ENCODE peak calls at places on chromosomes 12 and 14, in ten cellular contexts. O is hippocampal formation; E is CD8-positive, alpha-beta memory T cell; Y is AG04450; S is heart right ventricle; J is mesothelial cell of epicardium; Z is dorsolateral prefrontal cortex; V is stimulated activated CD8-positive, alpha-beta memory T cell treated with anti-CD3 and anti-CD28 coated beads, Interleukin-2, amount 100 ng/mL, for 1 hour; W is CD4-positive, alpha-beta T cell; C is endothelial cell. R is an unnamed sample.

GRCh38 chr14:101587403-101587998 is 26.2 kb downstream of the DIO3 start:
- DNase-seq in O (no peak), E (no peak), Y (no peak), S (no peak), J (no peak), Z (no peak), V (no peak), W (peak), C (no peak), R (no peak)

GRCh38 chr12:54956818-54957641 is 27.5 kb downstream of the TESPA1 start:
- DNase-seq in O (no peak), E (no peak), Y (no peak), S (no peak), J (no peak), Z (no peak), V (no peak), W (no peak), C (no peak), R (no peak)

GRCh38 chr14:68824517-68825347 is 31.9 kb upstream of the ZFP36L1 start:
- DNase-seq in O (peak), E (no peak), Y (no peak), S (peak), J (no peak), Z (peak), V (no peak), W (no peak), C (peak), R (peak)

GRCh38 chr12:122988612-122989442 is 8.3 kb downstream of the ARL6IP4 start:
- DNase-seq in O (no peak), E (no peak), Y (no peak), S (no peak), J (no peak), Z (no peak), V (no peak), W (no peak), C (no peak), R (no peak)

GRCh38 chr14:73209943-73210342 is 27.4 kb upstream of the PAPLN start:
- DNase-seq in O (no peak), E (no peak), Y (no peak), S (no peak), J (no peak), Z (no peak), V (no peak), W (no peak), C (no peak), R (no peak)

GRCh38 chr14:104280085-104280901 is 141.9 kb downstream of the KIF26A start:
- DNase-seq in O (no peak), E (no peak), Y (no peak), S (no peak), J (no peak), Z (no peak), V (no peak), W (peak), C (no peak), R (no peak)

GRCh38 chr12:51188359-51189051 is 15.6 kb upstream of the TFCP2 start:
- DNase-seq in O (no peak), E (no peak), Y (no peak), S (no peak), J (no peak), Z (no peak), V (no peak), W (no peak), C (no peak), R (no peak)

GRCh38 chr12:75135021-75135420 is 74.6 kb downstream of the KCNC2 start:
- DNase-seq in O (no peak), E (no peak), Y (no peak), S (no peak), J (no peak), Z (no peak), V (no peak), W (no peak), C (no peak), R (no peak)

GRCh38 chr12:3667485-3667884 is 85.4 kb downstream of the CRACR2A start:
- DNase-seq in O (no peak), E (no peak), Y (no peak), S (no peak), J (no peak), Z (no peak), V (no peak), W (no peak), C (no peak), R (no peak)